ENCODE peak calls at places on chromosomes 13 and 19, in five cellular contexts. One of them, this sample, is unnamed. For H3K4me1, the result is how much of the 10 kb centered on the place peaks cover.

GRCh38 chr19:50893047-50893737 is 18.0 kb downstream of the KLK4 start:
- DNase-seq in heart left ventricle: no peak
- DNase-seq in IMR-90: no peak
- DNase-seq in A549: peak
- DNase-seq in endothelial cell of umbilical vein: no peak
- DNase-seq in this sample: no peak

GRCh38 chr19:29559743-29560142 is 33.9 kb downstream of the VSTM2B start:
- DNase-seq in heart left ventricle: no peak
- DNase-seq in IMR-90: no peak
- DNase-seq in A549: no peak
- DNase-seq in endothelial cell of umbilical vein: no peak
- DNase-seq in this sample: no peak

GRCh38 chr19:20035935-20036334 is 3.4 kb downstream of the ZNF682 start:
- DNase-seq in heart left ventricle: no peak
- DNase-seq in IMR-90: no peak
- DNase-seq in A549: no peak
- DNase-seq in endothelial cell of umbilical vein: no peak
- DNase-seq in this sample: no peak

GRCh38 chr13:30305456-30305855 is 1.9 kb downstream of the KATNAL1 start:
- DNase-seq in heart left ventricle: no peak
- DNase-seq in IMR-90: no peak
- DNase-seq in A549: no peak
- DNase-seq in endothelial cell of umbilical vein: no peak
- DNase-seq in this sample: no peak

GRCh38 chr19:46621191-46622117 is 3.4 kb downstream of the PTGIR start:
- DNase-seq in heart left ventricle: peak
- DNase-seq in IMR-90: peak
- DNase-seq in A549: no peak
- DNase-seq in endothelial cell of umbilical vein: no peak
- DNase-seq in this sample: no peak

GRCh38 chr13:111550062-111550461 is 229.6 kb downstream of the TEX29 start:
- DNase-seq in heart left ventricle: no peak
- DNase-seq in IMR-90: no peak
- DNase-seq in A549: no peak
- DNase-seq in endothelial cell of umbilical vein: no peak
- DNase-seq in this sample: no peak

GRCh38 chr19:30557212-30557611 is 185.0 kb downstream of the ZNF536 start:
- DNase-seq in heart left ventricle: no peak
- DNase-seq in IMR-90: no peak
- DNase-seq in A549: no peak
- DNase-seq in endothelial cell of umbilical vein: no peak
- DNase-seq in this sample: no peak

GRCh38 chr13:41588899-41589298 is 131.5 kb downstream of the RGCC start:
- DNase-seq in heart left ventricle: no peak
- DNase-seq in IMR-90: peak
- DNase-seq in A549: peak
- DNase-seq in endothelial cell of umbilical vein: peak
- DNase-seq in this sample: no peak

GRCh38 chr19:18128044-18128443 is 24.9 kb upstream of the PIK3R2 start:
- DNase-seq in heart left ventricle: no peak
- DNase-seq in IMR-90: peak
- DNase-seq in A549: no peak
- DNase-seq in endothelial cell of umbilical vein: no peak
- DNase-seq in this sample: no peak

GRCh38 chr13:95552539-95553270 is at the start of gene CLDN10:
- DNase-seq in heart left ventricle: no peak
- DNase-seq in IMR-90: no peak
- DNase-seq in A549: peak
- DNase-seq in endothelial cell of umbilical vein: no peak
- DNase-seq in this sample: no peak

GRCh38 chr19:35123573-35123972 is 8.0 kb downstream of the FXYD3 start:
- DNase-seq in heart left ventricle: peak
- DNase-seq in IMR-90: no peak
- DNase-seq in A549: no peak
- DNase-seq in endothelial cell of umbilical vein: no peak
- DNase-seq in this sample: no peak

GRCh38 chr13:22336460-22336859 is 665.6 kb downstream of the FGF9 start:
- DNase-seq in heart left ventricle: no peak
- DNase-seq in IMR-90: no peak
- DNase-seq in A549: no peak
- DNase-seq in endothelial cell of umbilical vein: no peak
- DNase-seq in this sample: no peak

GRCh38 chr19:30673336-30673735 is 301.2 kb downstream of the ZNF536 start:
- DNase-seq in heart left ventricle: no peak
- DNase-seq in IMR-90: no peak
- DNase-seq in A549: no peak
- DNase-seq in endothelial cell of umbilical vein: no peak
- DNase-seq in this sample: no peak

GRCh38 chr19:33039815-33040214 is 24.9 kb downstream of the RHPN2 start:
- DNase-seq in heart left ventricle: no peak
- DNase-seq in IMR-90: no peak
- DNase-seq in A549: no peak
- DNase-seq in endothelial cell of umbilical vein: no peak
- DNase-seq in this sample: no peak

GRCh38 chr13:95505265-95505664 is 47.3 kb upstream of the CLDN10 start:
- DNase-seq in heart left ventricle: no peak
- DNase-seq in IMR-90: no peak
- DNase-seq in A549: peak
- DNase-seq in endothelial cell of umbilical vein: no peak
- DNase-seq in this sample: no peak

GRCh38 chr13:92640936-92641335 is 585.7 kb upstream of the GPC6 start:
- DNase-seq in heart left ventricle: no peak
- DNase-seq in IMR-90: peak
- DNase-seq in A549: no peak
- DNase-seq in endothelial cell of umbilical vein: no peak
- DNase-seq in this sample: no peak

GRCh38 chr19:55341191-55342043 is 1.7 kb downstream of the KMT5C start:
- DNase-seq in heart left ventricle: peak
- DNase-seq in IMR-90: peak
- DNase-seq in A549: peak
- DNase-seq in endothelial cell of umbilical vein: peak
- DNase-seq in this sample: peak

GRCh38 chr19:44722131-44723121 is 23.5 kb downstream of the CEACAM16 start:
- DNase-seq in heart left ventricle: no peak
- DNase-seq in IMR-90: no peak
- DNase-seq in A549: peak
- DNase-seq in endothelial cell of umbilical vein: peak
- DNase-seq in this sample: no peak

GRCh38 chr19:44719262-44719701 is 20.3 kb downstream of the CEACAM16 start:
- DNase-seq in heart left ventricle: no peak
- DNase-seq in IMR-90: no peak
- DNase-seq in A549: no peak
- DNase-seq in endothelial cell of umbilical vein: peak
- DNase-seq in this sample: no peak

GRCh38 chr19:44720945-44721344 is 22.0 kb downstream of the CEACAM16 start:
- DNase-seq in heart left ventricle: no peak
- DNase-seq in IMR-90: no peak
- DNase-seq in A549: no peak
- DNase-seq in endothelial cell of umbilical vein: no peak
- DNase-seq in this sample: no peak

GRCh38 chr19:44717603-44718002 is 18.7 kb downstream of the CEACAM16 start:
- DNase-seq in heart left ventricle: no peak
- DNase-seq in IMR-90: no peak
- DNase-seq in A549: no peak
- DNase-seq in endothelial cell of umbilical vein: no peak
- DNase-seq in this sample: no peak

DNA sequence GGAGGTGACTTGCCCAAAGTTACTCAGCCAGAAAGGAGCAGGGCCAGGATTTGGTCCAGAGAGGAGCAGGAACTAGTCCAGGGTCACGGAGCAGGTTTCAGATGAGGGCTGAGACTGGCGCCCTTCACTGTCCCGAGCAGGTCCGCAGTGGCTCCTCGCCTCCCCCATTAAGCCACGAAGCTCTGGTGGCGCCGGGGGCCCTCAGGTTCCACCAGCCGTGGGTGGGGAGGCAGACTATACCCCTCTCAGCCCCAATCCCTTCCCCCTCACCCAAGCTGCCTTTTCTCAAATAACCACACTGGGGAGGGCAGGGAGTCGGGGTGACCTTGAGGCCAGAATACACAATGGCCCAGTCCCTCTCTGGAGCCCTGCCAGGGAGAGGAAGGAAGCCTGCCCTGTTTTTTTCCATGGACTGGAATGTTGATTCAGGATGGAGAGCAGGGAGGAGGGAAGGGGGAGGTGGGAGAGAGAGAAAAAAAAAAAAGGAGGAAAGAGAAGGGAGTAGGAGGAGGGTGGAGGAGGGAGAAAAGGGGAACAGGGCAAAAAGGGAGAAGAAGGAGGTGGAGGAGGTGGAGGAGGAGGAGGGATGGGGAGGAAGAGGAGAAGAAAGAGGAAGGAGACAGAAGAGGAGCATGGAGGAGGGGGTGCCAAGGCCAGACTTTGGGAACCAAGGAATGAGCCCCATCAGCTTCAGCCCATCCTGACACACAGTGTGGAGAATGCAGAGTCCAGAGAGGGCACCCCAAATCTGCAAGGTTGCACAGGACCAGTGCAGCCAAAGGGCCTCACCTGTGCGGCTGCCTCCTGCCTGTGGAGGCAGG is 19.7 kb downstream of the CEACAM16 start:
- DNase-seq in heart left ventricle: peak
- DNase-seq in IMR-90: peak
- DNase-seq in A549: peak
- DNase-seq in endothelial cell of umbilical vein: peak
- DNase-seq in this sample: peak
- TF ChIP-seq POLR2A in heart left ventricle: no peak
- TF ChIP-seq POLR2A in IMR-90: no peak
- TF ChIP-seq POLR2A in A549: peak
- TF ChIP-seq POLR2A in endothelial cell of umbilical vein: no peak
- TF ChIP-seq POLR2A in this sample: no peak

GRCh38 chr13:77519808-77520207 is 15.7 kb upstream of the SCEL start:
- DNase-seq in heart left ventricle: no peak
- DNase-seq in IMR-90: no peak
- DNase-seq in A549: no peak
- DNase-seq in endothelial cell of umbilical vein: peak
- DNase-seq in this sample: no peak
- H3K4me1 ChIP-seq in heart left ventricle: under half
- H3K4me1 ChIP-seq in IMR-90: under half
- H3K4me1 ChIP-seq in A549: under half
- H3K4me1 ChIP-seq in endothelial cell of umbilical vein: under half
- H3K4me1 ChIP-seq in this sample: under half

GRCh38 chr13:63288576-63288975 is 1872.9 kb upstream of the PCDH20 start:
- DNase-seq in heart left ventricle: no peak
- DNase-seq in IMR-90: peak
- DNase-seq in A549: no peak
- DNase-seq in endothelial cell of umbilical vein: no peak
- DNase-seq in this sample: no peak
- H3K4me3 ChIP-seq in heart left ventricle: no peak
- H3K4me3 ChIP-seq in IMR-90: no peak
- H3K4me3 ChIP-seq in A549: no peak
- H3K4me3 ChIP-seq in endothelial cell of umbilical vein: no peak
- H3K4me3 ChIP-seq in this sample: no peak

GRCh38 chr19:10135551-10136334 is 16.0 kb upstream of the EIF3G start:
- DNase-seq in heart left ventricle: no peak
- DNase-seq in IMR-90: no peak
- DNase-seq in A549: no peak
- DNase-seq in endothelial cell of umbilical vein: no peak
- DNase-seq in this sample: no peak
- TF ChIP-seq POLR2A in heart left ventricle: no peak
- TF ChIP-seq POLR2A in IMR-90: no peak
- TF ChIP-seq POLR2A in A549: no peak
- TF ChIP-seq POLR2A in endothelial cell of umbilical vein: no peak
- TF ChIP-seq POLR2A in this sample: no peak

GRCh38 chr19:16360738-16361137 is 36.1 kb downstream of the KLF2 start:
- DNase-seq in heart left ventricle: no peak
- DNase-seq in IMR-90: no peak
- DNase-seq in A549: no peak
- DNase-seq in endothelial cell of umbilical vein: no peak
- DNase-seq in this sample: no peak
- H3K4me1 ChIP-seq in heart left ventricle: under half
- H3K4me1 ChIP-seq in IMR-90: under half
- H3K4me1 ChIP-seq in A549: under half
- H3K4me1 ChIP-seq in endothelial cell of umbilical vein: under half
- H3K4me1 ChIP-seq in this sample: under half

GRCh38 chr19:42132030-42132628 is at the start of gene POU2F2:
- DNase-seq in heart left ventricle: peak
- DNase-seq in IMR-90: no peak
- DNase-seq in A549: no peak
- DNase-seq in endothelial cell of umbilical vein: no peak
- DNase-seq in this sample: peak

GRCh38 chr19:42129399-42130253 is 2.6 kb downstream of the POU2F2 start:
- DNase-seq in heart left ventricle: peak
- DNase-seq in IMR-90: peak
- DNase-seq in A549: no peak
- DNase-seq in endothelial cell of umbilical vein: no peak
- DNase-seq in this sample: no peak

GRCh38 chr19:42132851-42133528 is 744 bp upstream of the POU2F2 start:
- DNase-seq in heart left ventricle: peak
- DNase-seq in IMR-90: no peak
- DNase-seq in A549: peak
- DNase-seq in endothelial cell of umbilical vein: peak
- DNase-seq in this sample: peak

GRCh38 chr19:42131149-42132029 is 857 bp downstream of the POU2F2 start:
- DNase-seq in heart left ventricle: no peak
- DNase-seq in IMR-90: no peak
- DNase-seq in A549: no peak
- DNase-seq in endothelial cell of umbilical vein: no peak
- DNase-seq in this sample: no peak

GRCh38 chr19:42130254-42130573 is 2.0 kb downstream of the POU2F2 start:
- DNase-seq in heart left ventricle: no peak
- DNase-seq in IMR-90: no peak
- DNase-seq in A549: no peak
- DNase-seq in endothelial cell of umbilical vein: no peak
- DNase-seq in this sample: no peak
- H3K4me3 ChIP-seq in heart left ventricle: no peak
- H3K4me3 ChIP-seq in IMR-90: no peak
- H3K4me3 ChIP-seq in A549: no peak
- H3K4me3 ChIP-seq in endothelial cell of umbilical vein: no peak
- H3K4me3 ChIP-seq in this sample: no peak

DNA sequence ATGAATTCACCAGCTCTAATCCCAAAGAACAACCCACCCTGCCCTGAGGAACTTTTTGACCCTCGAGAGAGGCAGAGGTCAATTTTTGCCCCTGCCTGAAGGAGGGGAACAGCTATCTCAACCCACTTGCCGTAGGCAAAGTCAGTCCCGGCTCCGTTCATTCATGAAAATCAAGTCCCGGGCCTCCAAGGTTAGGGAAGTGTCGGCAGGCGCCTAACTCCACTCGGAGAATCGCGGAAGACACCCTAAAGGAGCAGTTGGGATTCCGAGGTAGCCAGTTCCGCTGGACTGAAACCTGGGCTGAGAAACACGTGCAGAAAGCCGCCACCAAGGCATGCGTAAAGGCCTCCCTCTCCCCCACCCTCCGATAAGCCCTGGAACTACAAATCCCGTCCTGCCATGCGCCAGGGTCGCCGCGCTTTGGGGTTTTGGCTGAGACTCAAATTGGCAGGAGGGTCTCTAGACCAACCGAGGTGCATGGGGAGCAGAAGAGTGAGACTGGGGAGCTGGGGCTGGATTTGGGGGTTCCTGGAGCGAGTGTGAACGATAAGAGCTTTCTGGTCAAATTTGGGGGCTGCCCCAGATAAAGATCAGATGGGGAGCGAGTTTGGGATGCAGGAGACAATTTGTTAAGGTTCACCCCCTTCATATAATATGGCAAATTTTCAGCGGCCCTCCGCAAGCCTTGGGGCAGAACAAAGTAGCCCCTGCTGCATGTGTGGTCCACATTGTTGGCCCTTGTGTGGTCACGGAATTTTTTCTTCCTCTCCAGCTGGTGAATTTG is at the start of gene TNPO2:
- DNase-seq in heart left ventricle: peak
- DNase-seq in IMR-90: peak
- DNase-seq in A549: peak
- DNase-seq in endothelial cell of umbilical vein: peak
- DNase-seq in this sample: peak
- TF ChIP-seq POLR2A in heart left ventricle: no peak
- TF ChIP-seq POLR2A in IMR-90: peak
- TF ChIP-seq POLR2A in A549: peak
- TF ChIP-seq POLR2A in endothelial cell of umbilical vein: peak
- TF ChIP-seq POLR2A in this sample: no peak

This sample was measured in uterus.